ENCODE peak calls at places on chromosomes 16 and 17, in six cellular contexts. T is NCI-H524, J is AG04450, L is astrocyte of the spinal cord, O is HCT116, B is lower lobe of right lung. M is an unnamed sample.

GRCh38 chr17:4786111-4786491 is at the start of gene VMO1:
- DNase-seq in O (no peak), T (peak), B (no peak), L (no peak), J (no peak), M (no peak)

GRCh38 chr17:78862073-78863023 is 21.7 kb upstream of the USP36 start:
- DNase-seq in B (peak), T (no peak), L (peak), O (peak), J (peak), M (no peak)

GRCh38 chr16:2719328-2720062 is 529 bp downstream of the PRSS27 start:
- DNase-seq in O (no peak), J (no peak), L (no peak), B (peak), T (no peak), M (no peak)

GRCh38 chr17:19383681-19384470 is 3.1 kb downstream of the MFAP4 start:
- DNase-seq in L (no peak), T (no peak), B (no peak), J (no peak), O (no peak), M (no peak)

GRCh38 chr17:62705781-62706597 is 78.5 kb downstream of the MRC2 start:
- DNase-seq in J (no peak), O (no peak), T (no peak), B (no peak), L (no peak), M (no peak)

GRCh38 chr17:17934796-17935195 is 37.4 kb downstream of the TOM1L2 start:
- DNase-seq in L (no peak), T (no peak), J (no peak), B (no peak), O (no peak), M (no peak)

GRCh38 chr17:83200231-83200699 is 120.9 kb downstream of the METRNL start:
- DNase-seq in J (no peak), O (no peak), L (peak), T (no peak), B (peak), M (no peak)

GRCh38 chr17:46758614-46759013 is 59.9 kb downstream of the WNT3 start:
- DNase-seq in B (no peak), J (no peak), O (no peak), L (no peak), T (no peak), M (no peak)

GRCh38 chr17:75266315-75267145 is 4.5 kb downstream of the MIF4GD start:
- DNase-seq in J (no peak), T (no peak), O (no peak), L (no peak), B (no peak), M (no peak)

GRCh38 chr17:76147211-76148014 is 6.4 kb upstream of the FOXJ1 start:
- DNase-seq in O (peak), J (no peak), T (peak), L (peak), B (no peak), M (peak)